ENCODE peak calls at places on chromosomes 13 and 19, in four cellular contexts. J is Peyer's patch, G is tibial nerve, Y is mammary epithelial cell. C is an unnamed sample.

GRCh38 chr13:106299616-106300015 is 235.8 kb downstream of the EFNB2 start:
- DNase-seq in J (no peak), G (no peak), Y (no peak), C (no peak)

GRCh38 chr19:15159251-15159650 is 41.5 kb downstream of the NOTCH3 start:
- DNase-seq in J (no peak), G (no peak), Y (peak), C (no peak)

GRCh38 chr19:4557186-4557970 is 2.1 kb downstream of the SEMA6B start:
- DNase-seq in J (no peak), G (no peak), Y (no peak), C (no peak)

GRCh38 chr13:25217023-25217909 is 45.2 kb upstream of the AMER2 start:
- DNase-seq in J (no peak), G (no peak), Y (peak), C (no peak)

GRCh38 chr19:31066385-31066784 is 282.9 kb downstream of the TSHZ3 start:
- DNase-seq in J (no peak), G (peak), Y (peak), C (no peak)

GRCh38 chr19:18153555-18154134 is 682 bp downstream of the PIK3R2 start:
- DNase-seq in J (peak), G (no peak), Y (no peak), C (no peak)

GRCh38 chr13:19955873-19956559 is 2.5 kb upstream of the ZMYM2 start:
- DNase-seq in J (no peak), G (no peak), Y (no peak), C (no peak)

GRCh38 chr13:24744247-24744646 is 19.7 kb upstream of the RNF17 start:
- DNase-seq in J (no peak), G (no peak), Y (no peak), C (no peak)

DNA sequence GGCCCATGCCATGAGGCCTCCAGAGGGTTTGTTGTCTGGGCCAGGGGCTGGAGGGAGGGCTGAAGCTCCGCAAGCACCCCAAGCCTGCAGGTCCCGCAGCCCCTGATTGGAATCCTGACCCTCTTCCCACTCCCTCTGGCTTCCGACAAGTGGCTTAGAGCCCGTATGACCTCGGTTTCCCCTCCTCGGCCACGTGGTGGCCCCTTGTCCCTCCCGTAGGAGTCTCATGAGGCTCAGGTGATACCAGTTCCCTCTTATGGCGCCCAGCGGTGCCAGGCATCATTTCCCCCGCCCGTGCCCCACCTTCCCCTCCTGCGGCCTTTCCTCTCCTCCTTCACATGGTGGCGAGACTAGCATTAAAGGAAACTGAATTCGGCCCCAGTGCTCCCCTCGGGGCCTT is 6.1 kb downstream of the THOP1 start:
- DNase-seq in J (no peak), G (no peak), Y (no peak), C (no peak)
- TF ChIP-seq CTCF in J (no peak), G (no peak), Y (no peak), C (no peak)

GRCh38 chr19:597406-598315 is 8.0 kb downstream of the HCN2 start:
- DNase-seq in J (no peak), G (no peak), Y (no peak), C (no peak)
- TF ChIP-seq CTCF in J (no peak), G (no peak), Y (no peak), C (no peak)

GRCh38 chr13:102401305-102401704 is 543 bp downstream of the FGF14 start:
- DNase-seq in J (no peak), G (no peak), Y (peak), C (no peak)

GRCh38 chr13:102401755-102402154 is at the start of gene FGF14:
- DNase-seq in J (no peak), G (no peak), Y (no peak), C (no peak)

GRCh38 chr13:102399791-102400618 is 1.8 kb downstream of the FGF14 start:
- DNase-seq in J (peak), G (no peak), Y (peak), C (no peak)

GRCh38 chr13:102400619-102401125 is 1.2 kb downstream of the FGF14 start:
- DNase-seq in J (no peak), G (no peak), Y (peak), C (no peak)

GRCh38 chr13:102402292-102402691 is 444 bp upstream of the FGF14 start:
- DNase-seq in J (no peak), G (no peak), Y (no peak), C (no peak)
- TF ChIP-seq CTCF in J (no peak), G (no peak), Y (no peak), C (no peak)

DNA sequence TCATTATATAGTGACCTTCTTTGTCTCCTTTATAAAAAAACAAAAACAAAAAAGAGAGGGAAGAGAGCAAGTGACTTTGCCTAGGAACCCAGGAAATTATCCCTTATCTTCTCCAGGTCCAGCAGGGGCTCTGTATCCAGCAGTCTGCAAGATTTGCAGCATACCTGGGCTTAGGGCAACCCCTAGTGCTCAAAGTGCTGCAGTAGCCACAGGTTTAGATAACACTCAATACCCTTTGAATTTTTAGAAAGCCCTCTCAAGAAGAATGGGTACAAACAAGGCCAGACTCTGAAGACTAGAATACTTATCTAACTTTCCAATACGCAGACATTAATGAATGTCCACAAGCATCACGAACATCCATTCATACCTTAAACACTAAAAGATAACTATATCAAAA is 43.2 kb downstream of the CCNA1 start:
- DNase-seq in J (no peak), G (no peak), Y (peak), C (no peak)
- TF ChIP-seq CTCF in J (no peak), G (no peak), Y (peak), C (no peak)

GRCh38 chr13:32538621-32539246 is at the start of gene N4BP2L2:
- DNase-seq in J (peak), G (peak), Y (peak), C (peak)
- TF ChIP-seq CTCF in J (no peak), G (no peak), Y (peak), C (peak)

GRCh38 chr13:64534302-64534701 is 2695.8 kb downstream of the PCDH9 start:
- DNase-seq in J (no peak), G (no peak), Y (no peak), C (no peak)

GRCh38 chr13:64531400-64531799 is 2698.7 kb downstream of the PCDH9 start:
- DNase-seq in J (no peak), G (no peak), Y (no peak), C (no peak)

GRCh38 chr13:64527561-64527960 is 2702.6 kb downstream of the PCDH9 start:
- DNase-seq in J (no peak), G (no peak), Y (peak), C (no peak)

GRCh38 chr13:64525687-64526086 is 2704.4 kb downstream of the PCDH9 start:
- DNase-seq in J (no peak), G (no peak), Y (no peak), C (no peak)

GRCh38 chr13:64529874-64530485 is 2700.2 kb downstream of the PCDH9 start:
- DNase-seq in J (no peak), G (no peak), Y (no peak), C (no peak)
- TF ChIP-seq CTCF in J (no peak), G (peak), Y (peak), C (peak)

GRCh38 chr13:52707375-52707774 is 32.2 kb downstream of the CNMD start:
- DNase-seq in J (no peak), G (no peak), Y (no peak), C (no peak)
- TF ChIP-seq CTCF in J (no peak), G (no peak), Y (peak), C (no peak)

GRCh38 chr19:2867025-2867991 is at the start of gene ZNF556:
- DNase-seq in J (no peak), G (peak), Y (no peak), C (no peak)
- TF ChIP-seq CTCF in J (no peak), G (no peak), Y (no peak), C (no peak)

DNA sequence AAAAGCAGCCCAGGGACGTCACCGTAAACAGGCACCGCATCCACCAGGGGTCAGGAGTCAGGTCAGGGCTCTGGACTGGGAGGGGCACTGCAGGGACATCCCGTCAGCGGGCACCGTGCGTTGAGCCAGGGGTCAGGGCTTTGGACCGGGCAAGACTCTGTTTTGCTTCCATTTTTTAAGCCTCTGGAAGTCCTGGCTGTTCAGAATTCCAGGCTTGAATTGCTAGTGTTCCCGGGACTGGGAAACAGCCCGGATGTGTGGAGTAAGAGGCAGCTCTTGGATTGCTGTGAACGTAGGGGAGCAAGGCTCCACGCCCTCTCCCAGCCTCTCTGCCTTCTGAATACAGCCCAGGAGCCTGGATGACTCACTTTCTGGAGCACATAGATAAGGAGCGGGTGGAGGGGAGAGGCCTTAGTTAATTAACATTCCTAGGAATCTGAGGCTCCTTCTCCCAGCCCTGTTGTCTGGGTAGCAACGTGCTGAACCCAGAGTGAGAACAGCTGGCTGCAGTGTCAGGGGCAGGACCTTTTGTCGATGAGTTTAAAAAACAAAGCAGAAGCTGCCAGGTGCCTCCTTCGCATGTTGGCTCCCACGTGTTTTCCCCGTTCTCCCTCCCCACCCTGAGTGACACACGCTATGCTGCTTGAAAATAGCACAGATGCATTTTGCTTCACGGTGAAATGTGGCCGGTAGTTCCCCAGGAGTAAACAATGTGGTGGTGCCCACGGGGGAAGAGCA is 21.9 kb downstream of the ATP11A start:
- DNase-seq in J (peak), G (peak), Y (peak), C (peak)
- TF ChIP-seq CTCF in J (no peak), G (no peak), Y (no peak), C (peak)